ENCODE peak calls at places on chromosomes 11 and 22, in eight cellular contexts. K is lower leg skin; D is cardiac muscle cell; T is CD4-positive, alpha-beta T cell; W is kidney; P is cardiac fibroblast; Z is WTC11; C is MM.1S. J is an unnamed sample.
A peak's percentile ranks its signal among the peaks of the same experiment; 100 is the strongest.

GRCh38 chr11:118306556-118306955 is 2.0 kb downstream of the CD3E start:
- DNase-seq in K (no peak), D (no peak), T (no peak), W (no peak), P (no peak), Z (no peak), C (no peak), J (no peak)

GRCh38 chr11:35822815-35823495 is 120.9 kb upstream of the LDLRAD3 start:
- DNase-seq in K (no peak), D (no peak), T (no peak), W (no peak), P (peak; percentile 17), Z (no peak), C (no peak), J (peak; percentile 15)

GRCh38 chr11:35035894-35036408 is 103.0 kb upstream of the CD44 start:
- DNase-seq in K (no peak), D (no peak), T (no peak), W (no peak), P (peak; percentile 97), Z (no peak), C (no peak), J (peak; percentile 88)

GRCh38 chr22:38963872-38964271 is 6.5 kb downstream of the APOBEC3A start:
- DNase-seq in K (no peak), D (no peak), T (no peak), W (peak; percentile 57), P (no peak), Z (no peak), C (no peak), J (no peak)

GRCh38 chr11:47184711-47185304 is 1.4 kb downstream of the PACSIN3 start:
- DNase-seq in K (no peak), D (no peak), T (no peak), W (no peak), P (peak; percentile 27), Z (no peak), C (no peak), J (no peak)

GRCh38 chr11:45219411-45219810 is 66.7 kb downstream of the SYT13 start:
- DNase-seq in K (no peak), D (no peak), T (no peak), W (no peak), P (no peak), Z (no peak), C (no peak), J (no peak)

GRCh38 chr22:32660292-32660691 is 141.2 kb upstream of the TIMP3 start:
- DNase-seq in K (peak; percentile 90), D (peak; percentile 85), T (peak; percentile 62), W (no peak), P (peak; percentile 67), Z (peak; percentile 78), C (peak; percentile 63), J (peak; percentile 71)

GRCh38 chr11:27757953-27758352 is 57.7 kb upstream of the BDNF start:
- DNase-seq in K (no peak), D (no peak), T (no peak), W (no peak), P (peak; percentile 80), Z (no peak), C (no peak), J (peak; percentile 55)

GRCh38 chr11:4044971-4045646 is 49.5 kb upstream of the RRM1 start:
- DNase-seq in K (no peak), D (no peak), T (no peak), W (no peak), P (peak; percentile 42), Z (no peak), C (no peak), J (peak; percentile 57)

GRCh38 chr11:12764187-12764914 is 90.1 kb downstream of the TEAD1 start:
- DNase-seq in K (no peak), D (no peak), T (no peak), W (no peak), P (no peak), Z (no peak), C (no peak), J (no peak)

GRCh38 chr22:17769013-17769715 is 5.1 kb downstream of the BID start:
- DNase-seq in K (peak; percentile 84), D (no peak), T (no peak), W (no peak), P (no peak), Z (no peak), C (no peak), J (no peak)

GRCh38 chr11:74683941-74684481 is 47.2 kb downstream of the CHRDL2 start:
- DNase-seq in K (peak; percentile 77), D (no peak), T (no peak), W (peak; percentile 58), P (no peak), Z (no peak), C (no peak), J (no peak)

GRCh38 chr22:32695451-32695891 is 106.0 kb upstream of the TIMP3 start:
- DNase-seq in K (no peak), D (no peak), T (no peak), W (no peak), P (peak; percentile 64), Z (no peak), C (no peak), J (peak; percentile 61)

GRCh38 chr11:2529636-2530035 is 84.8 kb downstream of the KCNQ1 start:
- DNase-seq in K (peak; percentile 70), D (no peak), T (no peak), W (peak; percentile 72), P (no peak), Z (no peak), C (no peak), J (no peak)

GRCh38 chr11:75823415-75823814 is 8.4 kb downstream of the UVRAG start:
- DNase-seq in K (no peak), D (no peak), T (no peak), W (no peak), P (no peak), Z (no peak), C (no peak), J (no peak)

GRCh38 chr11:88704505-88704904 is 361.3 kb downstream of the GRM5 start:
- DNase-seq in K (no peak), D (peak; percentile 35), T (no peak), W (no peak), P (no peak), Z (no peak), C (no peak), J (peak; percentile 27)

GRCh38 chr22:38310518-38311330 is 6.5 kb downstream of the CSNK1E start:
- DNase-seq in K (no peak), D (no peak), T (no peak), W (no peak), P (no peak), Z (no peak), C (no peak), J (no peak)

GRCh38 chr11:7019500-7020182 is 505 bp downstream of the ZNF214 start:
- DNase-seq in K (no peak), D (peak; percentile 58), T (no peak), W (peak; percentile 84), P (peak; percentile 38), Z (peak; percentile 38), C (no peak), J (no peak)

DNA sequence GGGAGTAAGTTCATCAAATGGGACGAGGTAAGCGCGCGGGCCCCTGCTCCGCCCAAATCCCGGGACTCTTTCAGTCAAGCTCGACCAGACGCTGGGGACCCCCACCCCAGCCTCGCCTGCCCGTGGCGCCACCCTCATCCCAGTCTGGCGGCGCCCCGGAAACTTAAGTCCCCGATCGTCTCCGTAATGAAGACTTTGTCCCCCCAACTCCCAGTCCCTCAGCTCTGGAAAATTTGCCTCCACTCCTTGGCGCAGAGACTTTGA is 324 bp downstream of the PLCB3 start:
- DNase-seq in K (no peak), D (no peak), T (no peak), W (no peak), P (no peak), Z (no peak), C (no peak), J (no peak)
- TF ChIP-seq CTCF in K (no peak), D (no peak), T (no peak), W (no peak), P (no peak), Z (no peak), C (no peak), J (no peak)

GRCh38 chr11:70448983-70449567 is 50.7 kb downstream of the CTTN start:
- DNase-seq in K (no peak), D (no peak), T (no peak), W (no peak), P (no peak), Z (peak; percentile 49), C (no peak), J (no peak)
- TF ChIP-seq CTCF in K (no peak), D (peak; percentile 39), T (no peak), W (no peak), P (peak; percentile 57), Z (peak; percentile 74), C (peak; percentile 48), J (peak; percentile 55)

GRCh38 chr22:44882226-44882905 is 127.4 kb downstream of the PHF21B start:
- DNase-seq in K (peak; percentile 54), D (no peak), T (peak; percentile 29), W (peak; percentile 39), P (no peak), Z (no peak), C (no peak), J (no peak)
- TF ChIP-seq CTCF in K (no peak), D (no peak), T (no peak), W (no peak), P (no peak), Z (no peak), C (no peak), J (no peak)

DNA sequence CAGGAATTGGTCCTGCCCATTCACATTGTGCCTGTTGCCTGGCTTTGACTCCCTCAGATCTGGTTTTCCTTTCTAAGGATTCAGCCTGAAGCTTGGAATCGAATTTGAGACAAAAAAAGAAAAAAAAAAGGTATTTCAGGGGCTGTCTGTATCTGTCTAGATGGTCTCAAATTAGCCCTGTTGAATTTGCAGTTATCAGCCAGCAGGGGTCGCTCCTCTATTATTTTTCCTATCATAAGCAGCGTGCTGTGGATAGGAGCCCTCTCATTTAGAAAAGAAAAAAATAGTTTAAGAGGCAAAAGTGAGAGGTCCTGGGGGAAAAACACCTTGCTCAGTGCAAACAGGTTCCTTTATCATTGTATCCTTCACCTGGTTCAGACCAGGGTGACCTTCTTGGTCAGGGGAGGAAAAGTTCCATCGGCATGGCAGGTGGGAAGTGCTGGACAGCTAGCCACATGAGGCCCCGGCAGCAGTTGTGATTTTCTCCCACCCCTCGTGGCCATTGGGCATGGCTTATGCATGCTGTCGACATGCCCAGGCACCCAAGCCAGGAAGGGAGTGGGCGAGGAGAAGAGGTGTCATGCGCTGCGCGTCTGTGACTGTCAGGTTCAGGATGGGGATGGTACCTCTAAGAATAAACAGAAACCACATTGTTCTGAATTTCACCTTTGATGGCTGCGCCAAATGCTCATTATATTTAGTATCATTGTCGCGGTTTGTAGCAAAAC is 13.1 kb downstream of the OR5AK2 start:
- DNase-seq in K (no peak), D (no peak), T (no peak), W (peak; percentile 59), P (peak; percentile 18), Z (no peak), C (no peak), J (peak; percentile 11)
- TF ChIP-seq CTCF in K (no peak), D (peak; percentile 41), T (no peak), W (no peak), P (peak; percentile 60), Z (peak; percentile 41), C (peak; percentile 33), J (peak; percentile 42)

DNA sequence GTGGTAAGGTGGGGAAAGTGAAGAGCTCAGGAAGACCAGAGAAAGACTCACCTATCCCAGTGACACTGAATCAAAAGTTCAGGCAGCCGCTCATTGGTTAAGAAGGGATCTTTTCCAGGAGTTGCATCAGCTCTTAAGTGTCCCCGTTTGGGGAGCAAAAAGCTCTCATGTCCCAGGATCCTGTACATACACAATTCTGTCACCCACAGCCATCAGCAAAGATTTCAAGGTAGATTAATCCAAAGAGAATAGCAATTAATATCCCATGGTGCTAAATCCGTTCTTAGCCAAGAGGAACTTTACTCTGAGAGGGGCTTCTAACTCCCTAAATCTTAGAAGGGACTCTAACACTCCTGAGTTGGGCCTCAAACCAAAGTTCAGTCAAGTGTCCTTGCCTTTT is 19.3 kb downstream of the FOLR3 start:
- DNase-seq in K (no peak), D (no peak), T (no peak), W (no peak), P (no peak), Z (no peak), C (no peak), J (no peak)
- TF ChIP-seq CTCF in K (no peak), D (no peak), T (no peak), W (no peak), P (no peak), Z (no peak), C (no peak), J (no peak)

J was measured in MCF 10A.